ENCODE peak calls at places on chromosome 11, in nine cellular contexts. N, C, G, S, Y, W, Z, K and A are unnamed samples.

GRCh38 chr11:76672431-76673163 is 2.0 kb upstream of the LRRC32 start:
- DNase-seq in S (no peak), K (no peak), Z (no peak), W (no peak), N (no peak), Y (no peak), G (peak; percentile 23), C (no peak), A (no peak)

GRCh38 chr11:73729594-73730206 is 31.2 kb downstream of the RAB6A start:
- DNase-seq in Y (no peak), W (no peak), K (no peak), C (no peak), G (no peak), Z (no peak), S (no peak), N (no peak), A (peak; percentile 29)

GRCh38 chr11:104853276-104853675 is 45.0 kb downstream of the CASP12 start:
- DNase-seq in C (no peak), S (no peak), K (no peak), Y (no peak), W (no peak), Z (no peak), G (no peak), N (no peak), A (no peak)

GRCh38 chr11:122556605-122557004 is 98.9 kb upstream of the UBASH3B start:
- DNase-seq in K (no peak), Y (no peak), Z (no peak), W (no peak), S (no peak), C (peak; percentile 30), N (no peak), G (no peak), A (no peak)

GRCh38 chr11:74680703-74681531 is 50.3 kb downstream of the CHRDL2 start:
- DNase-seq in W (peak; percentile 21), Y (no peak), K (no peak), C (peak; percentile 17), S (peak; percentile 49), G (no peak), Z (no peak), N (no peak), A (peak; percentile 62)

GRCh38 chr11:71176812-71177211 is 75.6 kb downstream of the SHANK2 start:
- DNase-seq in N (no peak), W (no peak), K (no peak), S (no peak), Y (no peak), Z (no peak), C (no peak), G (no peak), A (no peak)

GRCh38 chr11:123580557-123581275 is 73.7 kb downstream of the SCN3B start:
- DNase-seq in C (peak; percentile 63), W (peak; percentile 76), K (no peak), Y (peak; percentile 31), G (no peak), N (peak; percentile 31), S (peak; percentile 79), Z (no peak), A (peak; percentile 30)

GRCh38 chr11:111765984-111766833 is at the start of gene PPP2R1B:
- DNase-seq in G (peak; percentile 38), K (peak; percentile 85), C (peak; percentile 81), N (peak; percentile 40), S (peak; percentile 70), Y (peak; percentile 71), Z (no peak), W (peak; percentile 75), A (peak; percentile 69)

GRCh38 chr11:17476317-17477083 is at the start of gene ABCC8:
- DNase-seq in K (no peak), S (no peak), Z (no peak), W (no peak), C (no peak), N (no peak), G (no peak), Y (no peak), A (no peak)

GRCh38 chr11:17475666-17476316 is 854 bp downstream of the ABCC8 start:
- DNase-seq in K (no peak), Z (no peak), S (no peak), W (no peak), Y (no peak), G (no peak), C (no peak), N (no peak), A (no peak)

GRCh38 chr11:17477361-17477760 is 716 bp upstream of the ABCC8 start:
- DNase-seq in N (no peak), K (no peak), S (no peak), C (no peak), Y (no peak), Z (no peak), G (no peak), W (no peak), A (no peak)

GRCh38 chr11:17478064-17478463 is 1.4 kb upstream of the ABCC8 start:
- DNase-seq in W (no peak), N (no peak), C (no peak), G (no peak), Z (no peak), Y (no peak), K (no peak), S (no peak), A (no peak)

DNA sequence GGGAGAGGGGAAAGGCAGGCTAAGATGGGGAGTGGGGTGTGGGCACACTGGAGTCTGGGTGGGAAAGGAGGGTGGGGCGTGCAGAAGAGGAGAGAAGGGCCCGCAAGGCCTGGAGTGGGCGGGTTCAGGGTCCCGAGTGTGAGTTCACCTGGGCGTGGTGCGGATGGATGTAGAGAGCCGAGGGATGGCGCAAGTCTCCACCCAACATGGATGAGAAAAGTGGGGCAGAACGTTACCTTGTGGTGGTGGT is 364 bp upstream of the ABCC8 start:
- DNase-seq in Y (no peak), G (no peak), W (no peak), C (no peak), N (no peak), Z (no peak), S (no peak), K (no peak), A (no peak)
- H3K4me3 ChIP-seq in Y (no peak overlapping the region), G (no peak overlapping the region), W (no peak overlapping the region), C (no peak overlapping the region), N (no peak overlapping the region), Z (no peak overlapping the region), S (peak overlapping the region; percentile 45), K (no peak overlapping the region), A (no peak overlapping the region)

GRCh38 chr11:394858-395655 is 1.0 kb downstream of the PKP3 start:
- DNase-seq in K (no peak), W (no peak), Z (no peak), G (no peak), N (no peak), Y (no peak), S (no peak), C (no peak), A (no peak)

GRCh38 chr11:398826-399225 is 4.8 kb downstream of the PKP3 start:
- DNase-seq in S (no peak), K (no peak), N (no peak), W (no peak), Y (no peak), Z (no peak), C (no peak), G (no peak), A (no peak)

GRCh38 chr11:395866-396265 is 1.9 kb downstream of the PKP3 start:
- DNase-seq in K (no peak), S (no peak), W (no peak), C (no peak), Z (no peak), G (no peak), Y (no peak), N (no peak), A (no peak)

GRCh38 chr11:396511-396947 is 2.5 kb downstream of the PKP3 start:
- DNase-seq in S (no peak), N (no peak), Y (no peak), C (no peak), K (no peak), W (no peak), G (no peak), Z (no peak), A (no peak)

DNA sequence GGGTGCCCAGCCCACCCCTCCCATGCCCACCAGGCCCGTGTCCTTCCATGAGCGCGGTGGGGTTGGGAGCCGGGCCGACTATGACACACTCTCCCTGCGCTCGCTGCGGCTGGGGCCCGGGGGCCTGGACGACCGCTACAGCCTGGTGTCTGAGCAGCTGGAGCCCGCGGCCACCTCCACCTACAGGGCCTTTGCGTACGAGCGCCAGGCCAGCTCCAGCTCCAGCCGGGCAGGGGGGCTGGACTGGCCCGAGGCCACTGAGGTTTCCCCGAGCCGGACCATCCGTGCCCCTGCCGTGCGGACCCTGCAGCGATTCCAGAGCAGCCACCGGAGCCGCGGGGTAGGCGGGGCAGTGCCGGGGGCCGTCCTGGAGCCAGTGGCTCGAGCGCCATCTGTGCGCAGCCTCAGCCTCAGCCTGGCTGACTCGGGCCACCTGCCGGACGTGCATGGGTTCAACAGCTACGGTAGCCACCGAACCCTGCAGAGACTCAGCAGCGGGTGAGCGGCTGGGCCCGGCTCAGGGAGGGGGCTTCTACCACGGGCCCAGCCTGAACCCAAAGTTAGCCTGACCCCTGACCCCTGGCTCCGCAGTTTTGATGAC is 3.0 kb downstream of the PKP3 start:
- DNase-seq in Z (no peak), G (no peak), N (peak; percentile 68), Y (peak; percentile 66), K (peak; percentile 82), W (no peak), C (no peak), S (no peak), A (no peak)
- H3K4me3 ChIP-seq in Z (peak overlapping the region; percentile 69), G (peak overlapping the region; percentile 43), N (peak overlapping the region; percentile 46), Y (peak overlapping the region; percentile 28), K (peak overlapping the region; percentile 5), W (no peak overlapping the region), C (no peak overlapping the region), S (peak overlapping the region; percentile 33), A (no peak overlapping the region)

DNA sequence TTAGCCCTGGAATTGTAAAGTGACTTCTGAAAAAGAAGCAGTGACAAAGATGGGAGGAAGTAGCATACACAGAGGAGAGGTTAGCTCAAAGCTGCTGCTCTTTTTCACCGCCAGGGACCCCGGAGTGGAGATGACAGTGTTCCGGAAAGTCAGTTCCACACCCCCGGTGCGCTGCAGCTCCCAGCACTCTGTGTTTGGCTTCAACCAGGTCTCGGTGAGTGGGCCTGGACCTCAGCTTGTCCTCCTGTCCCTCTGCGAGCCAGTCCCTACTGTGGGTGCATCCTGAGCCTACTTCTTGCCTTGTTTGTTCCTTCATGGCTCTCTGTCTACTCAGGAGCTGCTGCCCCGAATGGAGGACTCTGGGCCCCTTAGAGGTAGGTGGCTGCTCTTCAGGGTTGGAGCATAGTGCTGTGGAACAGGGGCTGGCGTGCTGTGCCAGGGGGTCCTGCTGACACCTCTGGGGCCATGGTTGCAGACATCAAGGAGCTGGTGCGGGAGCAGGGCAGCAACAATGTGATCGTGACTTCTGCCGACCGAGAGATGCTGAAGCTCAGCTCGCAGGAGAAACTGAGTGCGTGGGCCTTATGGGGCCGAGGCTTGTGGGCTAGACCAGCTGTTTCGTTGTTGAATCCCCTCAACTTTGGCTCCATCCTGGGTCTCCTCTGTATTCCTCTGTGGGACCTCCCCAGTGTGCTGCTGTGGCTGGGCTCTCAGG is 1.7 kb downstream of the PCNX3 start:
- DNase-seq in S (no peak), G (no peak), Y (no peak), C (no peak), Z (no peak), W (no peak), K (no peak), N (no peak), A (no peak)
- H3K4me3 ChIP-seq in S (peak overlapping the region; percentile 97), G (no peak overlapping the region), Y (peak overlapping the region; percentile 78), C (no peak overlapping the region), Z (peak overlapping the region; percentile 97), W (no peak overlapping the region), K (no peak overlapping the region), N (no peak overlapping the region), A (no peak overlapping the region)

DNA sequence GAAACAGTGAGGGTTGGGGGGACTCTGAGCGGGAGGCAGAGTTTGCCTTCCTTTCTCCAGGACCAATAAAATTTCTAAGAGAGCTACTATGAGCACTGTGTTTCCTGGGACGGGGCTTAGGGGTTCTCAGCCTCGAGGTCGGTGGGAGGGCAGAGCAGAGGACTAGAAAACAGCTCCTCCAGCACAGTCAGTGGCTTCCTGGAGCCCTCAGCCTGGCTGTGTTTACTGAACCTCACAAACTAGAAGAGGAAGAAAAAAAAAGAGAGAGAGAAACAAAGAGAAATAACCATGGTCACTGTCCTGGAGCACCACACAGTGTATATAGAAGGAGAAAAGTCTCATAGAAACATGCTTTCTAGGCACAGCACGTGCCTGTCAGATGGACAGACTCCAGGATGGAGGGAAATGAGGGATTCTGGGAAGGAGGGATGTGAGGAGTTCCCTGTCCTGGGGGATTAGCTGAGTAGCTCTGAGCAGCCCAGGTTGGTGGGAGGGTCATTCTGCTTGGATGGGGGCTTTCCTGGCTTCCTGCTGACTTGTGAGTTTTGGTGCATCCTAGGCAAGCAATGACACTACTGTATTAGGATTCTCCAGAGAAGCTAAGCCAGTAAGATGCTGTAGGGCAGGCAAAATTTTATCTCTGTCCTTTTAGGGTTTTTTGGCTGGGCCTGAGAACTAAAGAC is 3.1 kb downstream of the GSTP1 start:
- DNase-seq in K (no peak), C (no peak), Y (no peak), G (no peak), N (no peak), Z (no peak), W (no peak), S (no peak), A (no peak)
- H3K4me3 ChIP-seq in K (no peak overlapping the region), C (no peak overlapping the region), Y (no peak overlapping the region), G (no peak overlapping the region), N (no peak overlapping the region), Z (no peak overlapping the region), W (no peak overlapping the region), S (no peak overlapping the region), A (no peak overlapping the region)